ENCODE peak calls at places on chromosomes 1 and 21, in five cellular contexts. One of them, this sample, is unnamed.
A peak's percentile ranks its signal among the peaks of the same experiment; 100 is the strongest.

GRCh38 chr1:153485880-153486279 is 25.4 kb upstream of the S100A7 start:
- DNase-seq in K562: no peak
- DNase-seq in HepG2: no peak
- DNase-seq in A549: no peak
- DNase-seq in GM12878: no peak
- DNase-seq in this sample: no peak

GRCh38 chr1:218664385-218665170 is 319.4 kb downstream of the TGFB2 start:
- DNase-seq in HepG2: no peak
- DNase-seq in K562: no peak
- DNase-seq in GM12878: no peak
- DNase-seq in A549: peak; percentile 36
- DNase-seq in this sample: no peak

GRCh38 chr21:14752006-14752909 is 206.1 kb upstream of the SAMSN1 start:
- DNase-seq in A549: no peak
- DNase-seq in GM12878: no peak
- DNase-seq in HepG2: no peak
- DNase-seq in K562: no peak
- DNase-seq in this sample: no peak

GRCh38 chr21:38496224-38496623 is 2.1 kb downstream of the ERG start:
- DNase-seq in K562: no peak
- DNase-seq in A549: no peak
- DNase-seq in HepG2: no peak
- DNase-seq in GM12878: no peak
- DNase-seq in this sample: no peak

GRCh38 chr1:19484338-19484792 is 974 bp downstream of the CAPZB start:
- DNase-seq in K562: no peak
- DNase-seq in A549: no peak
- DNase-seq in HepG2: no peak
- DNase-seq in GM12878: no peak
- DNase-seq in this sample: peak; percentile 48

GRCh38 chr21:29170935-29171334 is 40.5 kb downstream of the MAP3K7CL start:
- DNase-seq in K562: no peak
- DNase-seq in HepG2: no peak
- DNase-seq in A549: no peak
- DNase-seq in GM12878: no peak
- DNase-seq in this sample: no peak

GRCh38 chr1:91877574-91878208 is 8.3 kb downstream of the TGFBR3 start:
- DNase-seq in GM12878: no peak
- DNase-seq in A549: no peak
- DNase-seq in K562: no peak
- DNase-seq in HepG2: no peak
- DNase-seq in this sample: no peak

GRCh38 chr21:17925000-17925610 is 105.9 kb upstream of the C21orf91 start:
- DNase-seq in K562: peak; percentile 66
- DNase-seq in GM12878: peak; percentile 33
- DNase-seq in HepG2: peak; percentile 63
- DNase-seq in A549: peak; percentile 1
- DNase-seq in this sample: peak; percentile 87

GRCh38 chr1:94831636-94832035 is 11.5 kb downstream of the SLC44A3 start:
- DNase-seq in GM12878: no peak
- DNase-seq in A549: no peak
- DNase-seq in HepG2: no peak
- DNase-seq in K562: no peak
- DNase-seq in this sample: no peak

GRCh38 chr1:22825790-22826189 is 115.2 kb downstream of the EPHB2 start:
- DNase-seq in GM12878: no peak
- DNase-seq in HepG2: no peak
- DNase-seq in A549: no peak
- DNase-seq in K562: no peak
- DNase-seq in this sample: no peak

GRCh38 chr1:218816999-218817398 is 356.7 kb upstream of the LYPLAL1 start:
- DNase-seq in HepG2: no peak
- DNase-seq in K562: no peak
- DNase-seq in GM12878: no peak
- DNase-seq in A549: no peak
- DNase-seq in this sample: peak; percentile 24

GRCh38 chr21:41768371-41769042 is 1.7 kb upstream of the RIPK4 start:
- DNase-seq in A549: no peak
- DNase-seq in GM12878: no peak
- DNase-seq in HepG2: peak; percentile 95
- DNase-seq in K562: no peak
- DNase-seq in this sample: peak; percentile 91

GRCh38 chr1:47578026-47578861 is 140.4 kb downstream of the FOXD2 start:
- DNase-seq in GM12878: no peak
- DNase-seq in A549: no peak
- DNase-seq in K562: no peak
- DNase-seq in HepG2: no peak
- DNase-seq in this sample: peak; percentile 17

GRCh38 chr1:210617306-210617705 is 288.6 kb downstream of the HHAT start:
- DNase-seq in K562: no peak
- DNase-seq in HepG2: no peak
- DNase-seq in A549: no peak
- DNase-seq in GM12878: no peak
- DNase-seq in this sample: no peak

GRCh38 chr21:26199471-26199870 is 28.9 kb upstream of the APP start:
- DNase-seq in HepG2: no peak
- DNase-seq in K562: no peak
- DNase-seq in GM12878: no peak
- DNase-seq in A549: no peak
- DNase-seq in this sample: no peak

GRCh38 chr1:93629101-93630059 is 52.3 kb downstream of the BCAR3 start:
- DNase-seq in A549: peak; percentile 43
- DNase-seq in HepG2: peak; percentile 65
- DNase-seq in GM12878: peak; percentile 28
- DNase-seq in K562: peak; percentile 57
- DNase-seq in this sample: peak; percentile 90

GRCh38 chr1:14242870-14243269 is 355.6 kb upstream of the KAZN start:
- DNase-seq in GM12878: no peak
- DNase-seq in HepG2: no peak
- DNase-seq in K562: no peak
- DNase-seq in A549: no peak
- DNase-seq in this sample: no peak

GRCh38 chr1:14240265-14240664 is 358.2 kb upstream of the KAZN start:
- DNase-seq in GM12878: no peak
- DNase-seq in A549: no peak
- DNase-seq in K562: no peak
- DNase-seq in HepG2: no peak
- DNase-seq in this sample: no peak

GRCh38 chr1:14238472-14239059 is 359.9 kb upstream of the KAZN start:
- DNase-seq in K562: no peak
- DNase-seq in HepG2: no peak
- DNase-seq in A549: no peak
- DNase-seq in GM12878: no peak
- DNase-seq in this sample: no peak

GRCh38 chr1:14242145-14242544 is 356.3 kb upstream of the KAZN start:
- DNase-seq in HepG2: no peak
- DNase-seq in A549: no peak
- DNase-seq in GM12878: no peak
- DNase-seq in K562: no peak
- DNase-seq in this sample: no peak
- TF ChIP-seq REST in HepG2: no peak
- TF ChIP-seq REST in A549: no peak
- TF ChIP-seq REST in GM12878: no peak
- TF ChIP-seq REST in K562: no peak
- TF ChIP-seq REST in this sample: no peak

DNA sequence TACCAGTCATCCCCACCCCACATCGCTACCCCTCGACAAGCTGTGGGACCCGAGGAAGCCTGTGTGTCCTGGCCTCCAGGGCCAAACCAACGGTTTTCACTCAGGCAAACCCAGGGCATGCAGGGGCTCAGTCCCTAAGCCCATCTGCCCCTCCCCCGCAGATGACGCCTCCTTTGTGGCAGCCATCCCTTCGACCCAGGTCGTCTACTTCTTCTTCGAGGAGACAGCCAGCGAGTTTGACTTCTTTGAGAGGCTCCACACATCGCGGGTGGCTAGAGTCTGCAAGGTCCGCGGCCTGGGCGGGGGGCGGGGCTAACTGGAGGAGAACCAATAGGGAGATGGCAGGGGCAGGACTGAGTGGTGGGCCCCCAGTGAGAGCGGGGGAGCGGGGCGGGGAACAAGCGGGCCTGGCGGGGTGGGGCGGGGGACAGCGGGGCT is 7.4 kb downstream of the SEMA4A start:
- DNase-seq in GM12878: no peak
- DNase-seq in HepG2: no peak
- DNase-seq in K562: peak; percentile 96
- DNase-seq in A549: no peak
- DNase-seq in this sample: peak; percentile 91
- TF ChIP-seq JUNB in GM12878: no peak
- TF ChIP-seq JUNB in HepG2: no peak
- TF ChIP-seq JUNB in K562: no peak
- TF ChIP-seq JUNB in A549: no peak
- TF ChIP-seq JUNB in this sample: no peak

GRCh38 chr1:42639116-42639515 is 19.1 kb upstream of the PPIH start:
- DNase-seq in K562: no peak
- DNase-seq in HepG2: no peak
- DNase-seq in GM12878: no peak
- DNase-seq in A549: no peak
- DNase-seq in this sample: no peak
- TF ChIP-seq REST in K562: no peak
- TF ChIP-seq REST in HepG2: no peak
- TF ChIP-seq REST in GM12878: no peak
- TF ChIP-seq REST in A549: no peak
- TF ChIP-seq REST in this sample: no peak

GRCh38 chr1:40421694-40422384 is 28.4 kb upstream of the ZFP69B start:
- DNase-seq in HepG2: peak; percentile 99
- DNase-seq in GM12878: no peak
- DNase-seq in K562: no peak
- DNase-seq in A549: no peak
- DNase-seq in this sample: no peak
- TF ChIP-seq JUNB in HepG2: no peak
- TF ChIP-seq JUNB in GM12878: no peak
- TF ChIP-seq JUNB in K562: no peak
- TF ChIP-seq JUNB in A549: no peak
- TF ChIP-seq JUNB in this sample: no peak

GRCh38 chr1:90821152-90821792 is 104.2 kb upstream of the BARHL2 start:
- DNase-seq in K562: no peak
- DNase-seq in HepG2: peak; percentile 4
- DNase-seq in A549: no peak
- DNase-seq in GM12878: no peak
- DNase-seq in this sample: no peak

GRCh38 chr1:90821793-90822359 is 104.8 kb upstream of the BARHL2 start:
- DNase-seq in K562: no peak
- DNase-seq in A549: no peak
- DNase-seq in HepG2: no peak
- DNase-seq in GM12878: no peak
- DNase-seq in this sample: no peak

GRCh38 chr1:90824551-90824950 is 107.4 kb upstream of the BARHL2 start:
- DNase-seq in K562: peak; percentile 34
- DNase-seq in HepG2: no peak
- DNase-seq in GM12878: no peak
- DNase-seq in A549: no peak
- DNase-seq in this sample: no peak

GRCh38 chr1:90826024-90826423 is 108.9 kb upstream of the BARHL2 start:
- DNase-seq in A549: no peak
- DNase-seq in HepG2: no peak
- DNase-seq in K562: no peak
- DNase-seq in GM12878: no peak
- DNase-seq in this sample: no peak

DNA sequence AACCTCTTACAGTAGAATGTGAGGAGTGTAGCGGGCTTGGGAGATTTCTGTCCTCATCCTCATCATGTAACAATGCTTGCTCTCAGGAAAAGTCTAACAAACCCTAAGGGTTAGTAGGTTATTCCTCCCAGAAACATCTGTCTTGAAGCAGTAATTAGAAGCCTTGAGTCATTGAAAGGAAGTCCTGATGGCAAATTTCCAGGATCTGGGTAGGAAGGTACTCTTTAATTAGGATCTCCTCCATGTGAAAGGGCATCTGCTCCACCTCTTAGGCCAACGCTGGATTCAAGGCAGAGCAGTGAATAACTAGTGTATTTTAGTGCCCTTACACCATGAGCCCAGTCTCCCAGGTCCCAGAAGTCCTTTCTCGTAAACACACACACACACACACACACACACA is 106.6 kb upstream of the BARHL2 start:
- DNase-seq in HepG2: no peak
- DNase-seq in GM12878: no peak
- DNase-seq in K562: no peak
- DNase-seq in A549: no peak
- DNase-seq in this sample: no peak
- TF ChIP-seq REST in HepG2: no peak
- TF ChIP-seq REST in GM12878: no peak
- TF ChIP-seq REST in K562: no peak
- TF ChIP-seq REST in A549: no peak
- TF ChIP-seq REST in this sample: no peak

This sample was measured in GM23338.